ENCODE peak calls at places on chromosomes 13 and 19, in five cellular contexts. G, C, L, Y and J are unnamed samples.

GRCh38 chr19:7386308-7386707 is 37.6 kb downstream of the ARHGEF18 start:
- DNase-seq in G (peak; percentile 35), L (no peak), Y (no peak), C (peak; percentile 53), J (no peak)

GRCh38 chr13:76622336-76623045 is 263.7 kb downstream of the KCTD12 start:
- DNase-seq in C (no peak), L (no peak), G (no peak), Y (no peak), J (no peak)

GRCh38 chr19:44779150-44779549 is 1.5 kb downstream of the CBLC start:
- DNase-seq in L (no peak), G (no peak), Y (no peak), C (no peak), J (no peak)

GRCh38 chr19:49889038-49889686 is 7.5 kb downstream of the IL4I1 start:
- DNase-seq in G (no peak), C (no peak), Y (no peak), L (no peak), J (no peak)

GRCh38 chr13:87671824-87672603 is 843 bp downstream of the SLITRK5 start:
- DNase-seq in C (peak; percentile 38), G (peak; percentile 65), Y (no peak), L (no peak), J (no peak)

GRCh38 chr13:98576215-98576945 is 527 bp downstream of the STK24 start:
- DNase-seq in Y (peak; percentile 26), G (peak; percentile 49), C (peak; percentile 61), L (no peak), J (no peak)

GRCh38 chr19:29040951-29041350 is 172.0 kb downstream of the UQCRFS1 start:
- DNase-seq in G (peak; percentile 55), Y (no peak), C (no peak), L (no peak), J (no peak)

GRCh38 chr13:53013113-53013512 is 15.5 kb upstream of the OLFM4 start:
- DNase-seq in Y (no peak), G (no peak), C (no peak), L (no peak), J (no peak)

GRCh38 chr13:104057851-104058250 is 991.6 kb upstream of the SLC10A2 start:
- DNase-seq in L (no peak), Y (no peak), C (no peak), G (no peak), J (no peak)

GRCh38 chr19:5932146-5932545 is 18.1 kb downstream of the CAPS start:
- DNase-seq in C (no peak), Y (no peak), L (no peak), G (no peak), J (no peak)

GRCh38 chr13:51858433-51859247 is 3.1 kb upstream of the CCDC70 start:
- DNase-seq in C (no peak), Y (no peak), L (no peak), G (no peak), J (no peak)

GRCh38 chr13:80363890-80364503 is 23.1 kb upstream of the SPRY2 start:
- DNase-seq in L (no peak), Y (no peak), G (no peak), C (peak; percentile 45), J (no peak)

GRCh38 chr13:114141261-114141996 is 9.0 kb upstream of the RASA3 start:
- DNase-seq in C (no peak), Y (peak; percentile 5), G (peak; percentile 2), L (no peak), J (no peak)

GRCh38 chr13:73673931-73674330 is 460.3 kb downstream of the KLF12 start:
- DNase-seq in L (no peak), Y (no peak), C (no peak), G (no peak), J (no peak)

GRCh38 chr19:48844472-48844871 is 8.2 kb upstream of the HSD17B14 start:
- DNase-seq in L (no peak), Y (no peak), C (peak; percentile 27), G (no peak), J (no peak)

GRCh38 chr13:60572003-60572792 is 175.2 kb downstream of the TDRD3 start:
- DNase-seq in G (no peak), Y (no peak), L (peak; percentile 5), C (peak; percentile 57), J (peak; percentile 25)

GRCh38 chr13:113123226-113124150 is 889 bp downstream of the F10 start:
- DNase-seq in C (no peak), L (no peak), G (peak; percentile 53), Y (no peak), J (no peak)

GRCh38 chr19:4390017-4390861 is 10.1 kb downstream of the SH3GL1 start:
- DNase-seq in G (peak; percentile 56), L (no peak), Y (no peak), C (no peak), J (no peak)

GRCh38 chr19:9075064-9075964 is 11.5 kb upstream of the OR1M1 start:
- DNase-seq in Y (no peak), G (peak; percentile 31), L (peak; percentile 65), C (peak; percentile 100), J (peak; percentile 47)

GRCh38 chr13:99646866-99647592 is 145.8 kb downstream of the TM9SF2 start:
- DNase-seq in Y (no peak), G (no peak), L (no peak), C (no peak), J (no peak)

GRCh38 chr19:45418812-45419211 is 4.9 kb downstream of the ERCC1 start:
- DNase-seq in L (no peak), C (no peak), G (no peak), Y (no peak), J (no peak)

GRCh38 chr13:45333973-45334922 is 6.7 kb downstream of the TPT1 start:
- DNase-seq in Y (peak; percentile 36), G (no peak), C (no peak), L (no peak), J (no peak)

GRCh38 chr19:47848871-47849473 is 10.1 kb upstream of the TPRX2 start:
- DNase-seq in C (peak; percentile 22), Y (peak; percentile 22), G (peak; percentile 85), L (no peak), J (no peak)

GRCh38 chr13:74061939-74062595 is 72.1 kb downstream of the KLF12 start:
- DNase-seq in Y (no peak), G (no peak), C (peak; percentile 30), L (peak; percentile 23), J (peak; percentile 47)

GRCh38 chr13:102018716-102019115 is 383.1 kb downstream of the FGF14 start:
- DNase-seq in C (no peak), L (no peak), Y (no peak), G (no peak), J (no peak)

GRCh38 chr19:39046037-39046821 is 13.9 kb upstream of the FBXO27 start:
- DNase-seq in C (peak; percentile 46), L (no peak), G (no peak), Y (no peak), J (no peak)

GRCh38 chr13:104017317-104017716 is 951.1 kb upstream of the SLC10A2 start:
- DNase-seq in L (no peak), G (no peak), Y (no peak), C (no peak), J (no peak)

GRCh38 chr13:26412263-26412662 is 145.2 kb upstream of the WASF3 start:
- DNase-seq in C (no peak), Y (no peak), G (no peak), L (no peak), J (no peak)

GRCh38 chr19:36771275-36772231 is 1.1 kb downstream of the ZNF850 start:
- DNase-seq in L (peak; percentile 42), Y (no peak), G (peak; percentile 78), C (no peak), J (peak; percentile 18)

GRCh38 chr19:18587561-18587960 is 1.0 kb upstream of the REX1BD start:
- DNase-seq in L (no peak), Y (no peak), G (no peak), C (no peak), J (no peak)

GRCh38 chr13:87754097-87754496 is 82.9 kb downstream of the SLITRK5 start:
- DNase-seq in C (no peak), L (no peak), G (no peak), Y (no peak), J (no peak)

GRCh38 chr19:11737964-11738745 is 591 bp downstream of the ZNF823 start:
- DNase-seq in G (peak; percentile 50), C (peak; percentile 55), Y (peak; percentile 16), L (no peak), J (no peak)
- TF ChIP-seq CTCF in G (no peak), C (no peak), Y (no peak), L (peak; percentile 4), J (no peak)

GRCh38 chr19:19788015-19788414 is 33.5 kb downstream of the ZNF506 start:
- DNase-seq in G (no peak), C (no peak), Y (no peak), L (no peak), J (no peak)
- TF ChIP-seq CTCF in G (no peak), C (no peak), Y (no peak), L (no peak), J (no peak)

GRCh38 chr13:37869756-37870488 is at the start of gene TRPC4:
- DNase-seq in C (peak; percentile 78), Y (no peak), G (peak; percentile 76), L (no peak), J (peak; percentile 62)
- TF ChIP-seq CTCF in C (peak; percentile 67), Y (no peak), G (peak; percentile 54), L (peak; percentile 67), J (peak; percentile 80)

DNA sequence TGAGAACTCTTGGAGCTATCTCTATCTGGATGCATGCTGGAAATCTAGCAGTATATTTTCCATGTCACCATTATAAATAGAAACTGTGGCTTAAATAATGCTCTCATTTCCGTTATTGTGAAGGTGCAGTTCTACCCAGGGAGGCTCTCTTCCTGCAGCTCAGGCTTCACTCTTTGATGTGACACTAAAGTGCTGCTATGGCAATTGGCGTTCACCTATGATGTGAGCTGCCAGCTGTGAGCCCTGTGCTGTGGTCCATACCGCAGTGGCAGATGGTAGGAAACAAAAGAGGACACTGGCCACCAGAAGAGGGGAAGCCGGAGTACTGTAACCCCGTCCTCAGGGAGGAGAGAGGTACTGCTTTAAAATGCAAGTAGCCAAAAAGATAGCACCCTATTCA is 40.6 kb upstream of the ZNF681 start:
- DNase-seq in L (no peak), C (no peak), Y (peak; percentile 60), G (no peak), J (no peak)
- TF ChIP-seq CTCF in L (no peak), C (no peak), Y (no peak), G (no peak), J (no peak)

GRCh38 chr19:925087-925911 is 536 bp upstream of the ARID3A start:
- DNase-seq in G (peak; percentile 85), L (no peak), C (peak; percentile 81), Y (peak; percentile 59), J (peak; percentile 14)
- TF ChIP-seq CTCF in G (no peak), L (no peak), C (no peak), Y (no peak), J (no peak)